ENCODE peak calls at places on chromosome 20, in five cellular contexts. Z is KBM-7; U is stimulated activated naive CD8-positive, alpha-beta T cell treated with anti-CD3 and anti-CD28 coated beads, Interleukin-15, Interleukin-2, amounts not matched to agents 100 U/mL and 50 U/mL, for 24 hours; L is uterus; D is astrocyte of the cerebellum. G is an unnamed sample.

GRCh38 chr20:44394520-44395182 is 39.2 kb downstream of the HNF4A start:
- DNase-seq in Z (no peak), U (no peak), L (no peak), D (no peak), G (no peak)

GRCh38 chr20:37961016-37961415 is 58.1 kb downstream of the VSTM2L start:
- DNase-seq in Z (no peak), U (no peak), L (no peak), D (no peak), G (no peak)

GRCh38 chr20:51327251-51327841 is 215.2 kb downstream of the NFATC2 start:
- DNase-seq in Z (no peak), U (no peak), L (peak; percentile 15), D (peak; percentile 54), G (no peak)

GRCh38 chr20:57157106-57157691 is 109.2 kb downstream of the BMP7 start:
- DNase-seq in Z (no peak), U (no peak), L (no peak), D (no peak), G (no peak)

GRCh38 chr20:50283922-50284810 is 93.5 kb downstream of the CEBPB start:
- DNase-seq in Z (no peak), U (peak; percentile 26), L (no peak), D (no peak), G (peak; percentile 45)

GRCh38 chr20:34522969-34523871 is 7.0 kb downstream of the DYNLRB1 start:
- DNase-seq in Z (peak; percentile 84), U (peak; percentile 60), L (peak; percentile 39), D (peak; percentile 40), G (no peak)

GRCh38 chr20:22717466-22717865 is 133.1 kb upstream of the FOXA2 start:
- DNase-seq in Z (no peak), U (no peak), L (no peak), D (no peak), G (no peak)

GRCh38 chr20:37202267-37202943 is 23.1 kb upstream of the MROH8 start:
- DNase-seq in Z (peak; percentile 54), U (peak; percentile 21), L (peak; percentile 60), D (peak; percentile 87), G (no peak)

GRCh38 chr20:51886891-51887608 is 84.7 kb upstream of the SALL4 start:
- DNase-seq in Z (no peak), U (no peak), L (no peak), D (no peak), G (no peak)

GRCh38 chr20:63846938-63847373 is 14.3 kb upstream of the ABHD16B start:
- DNase-seq in Z (peak; percentile 34), U (no peak), L (no peak), D (no peak), G (no peak)

GRCh38 chr20:41395669-41396664 is 29.3 kb upstream of the EMILIN3 start:
- DNase-seq in Z (no peak), U (no peak), L (no peak), D (no peak), G (no peak)

GRCh38 chr20:3798908-3799248 is 2.8 kb downstream of the CDC25B start:
- DNase-seq in Z (no peak), U (no peak), L (no peak), D (no peak), G (no peak)

G was measured in epithelial cell of prostate.